ENCODE peak calls at places on chromosomes 2 and 18, in five cellular contexts. One of them, this sample, is unnamed.

GRCh38 chr2:47503481-47504070 is 100.6 kb downstream of the MSH2 start:
- DNase-seq in lower leg skin: peak
- DNase-seq in tibial nerve: no peak
- DNase-seq in IMR-90: no peak
- DNase-seq in breast epithelium: no peak
- DNase-seq in this sample: no peak

GRCh38 chr2:133711226-133711625 is 143.0 kb upstream of the NCKAP5 start:
- DNase-seq in lower leg skin: no peak
- DNase-seq in tibial nerve: no peak
- DNase-seq in IMR-90: no peak
- DNase-seq in breast epithelium: no peak
- DNase-seq in this sample: no peak

GRCh38 chr2:227370791-227371312 is 8.3 kb downstream of the TM4SF20 start:
- DNase-seq in lower leg skin: no peak
- DNase-seq in tibial nerve: no peak
- DNase-seq in IMR-90: peak
- DNase-seq in breast epithelium: no peak
- DNase-seq in this sample: no peak

GRCh38 chr2:119323459-119323858 is 43.2 kb downstream of the C2orf76 start:
- DNase-seq in lower leg skin: no peak
- DNase-seq in tibial nerve: no peak
- DNase-seq in IMR-90: no peak
- DNase-seq in breast epithelium: no peak
- DNase-seq in this sample: no peak

GRCh38 chr2:128372621-128373341 is 54.1 kb upstream of the HS6ST1 start:
- DNase-seq in lower leg skin: no peak
- DNase-seq in tibial nerve: no peak
- DNase-seq in IMR-90: no peak
- DNase-seq in breast epithelium: no peak
- DNase-seq in this sample: no peak

GRCh38 chr2:109120166-109120565 is 8.8 kb upstream of the SH3RF3 start:
- DNase-seq in lower leg skin: peak
- DNase-seq in tibial nerve: no peak
- DNase-seq in IMR-90: no peak
- DNase-seq in breast epithelium: no peak
- DNase-seq in this sample: no peak

GRCh38 chr2:157415632-157416101 is 28.2 kb downstream of the CYTIP start:
- DNase-seq in lower leg skin: no peak
- DNase-seq in tibial nerve: no peak
- DNase-seq in IMR-90: no peak
- DNase-seq in breast epithelium: no peak
- DNase-seq in this sample: no peak

GRCh38 chr2:156845806-156846558 is 409.8 kb downstream of the GPD2 start:
- DNase-seq in lower leg skin: no peak
- DNase-seq in tibial nerve: no peak
- DNase-seq in IMR-90: peak
- DNase-seq in breast epithelium: no peak
- DNase-seq in this sample: no peak

GRCh38 chr18:71077451-71077850 is 788.6 kb downstream of the SOCS6 start:
- DNase-seq in lower leg skin: no peak
- DNase-seq in tibial nerve: no peak
- DNase-seq in IMR-90: no peak
- DNase-seq in breast epithelium: no peak
- DNase-seq in this sample: no peak

GRCh38 chr2:203934711-203935438 is 1.7 kb upstream of the ICOS start:
- DNase-seq in lower leg skin: no peak
- DNase-seq in tibial nerve: no peak
- DNase-seq in IMR-90: no peak
- DNase-seq in breast epithelium: no peak
- DNase-seq in this sample: no peak

GRCh38 chr18:7608798-7609197 is 41.7 kb downstream of the PTPRM start:
- DNase-seq in lower leg skin: no peak
- DNase-seq in tibial nerve: no peak
- DNase-seq in IMR-90: peak
- DNase-seq in breast epithelium: no peak
- DNase-seq in this sample: no peak

GRCh38 chr2:165582863-165583506 is 113.5 kb downstream of the CSRNP3 start:
- DNase-seq in lower leg skin: no peak
- DNase-seq in tibial nerve: no peak
- DNase-seq in IMR-90: no peak
- DNase-seq in breast epithelium: peak
- DNase-seq in this sample: no peak

GRCh38 chr2:208280933-208281332 is 14.9 kb downstream of the PIKFYVE start:
- DNase-seq in lower leg skin: no peak
- DNase-seq in tibial nerve: no peak
- DNase-seq in IMR-90: peak
- DNase-seq in breast epithelium: no peak
- DNase-seq in this sample: no peak

GRCh38 chr18:62942578-62942977 is 227.2 kb downstream of the PHLPP1 start:
- DNase-seq in lower leg skin: no peak
- DNase-seq in tibial nerve: no peak
- DNase-seq in IMR-90: no peak
- DNase-seq in breast epithelium: no peak
- DNase-seq in this sample: no peak

GRCh38 chr2:121346886-121347285 is 61.9 kb upstream of the TFCP2L1 start:
- DNase-seq in lower leg skin: peak
- DNase-seq in tibial nerve: no peak
- DNase-seq in IMR-90: no peak
- DNase-seq in breast epithelium: no peak
- DNase-seq in this sample: no peak

GRCh38 chr18:46624127-46624526 is 32.9 kb downstream of the LOXHD1 start:
- DNase-seq in lower leg skin: peak
- DNase-seq in tibial nerve: no peak
- DNase-seq in IMR-90: no peak
- DNase-seq in breast epithelium: no peak
- DNase-seq in this sample: no peak

GRCh38 chr2:232973796-232974195 is 39.3 kb downstream of the NGEF start:
- DNase-seq in lower leg skin: peak
- DNase-seq in tibial nerve: no peak
- DNase-seq in IMR-90: no peak
- DNase-seq in breast epithelium: no peak
- DNase-seq in this sample: no peak

GRCh38 chr2:106104332-106105062 is 89.6 kb downstream of the UXS1 start:
- DNase-seq in lower leg skin: peak
- DNase-seq in tibial nerve: peak
- DNase-seq in IMR-90: peak
- DNase-seq in breast epithelium: peak
- DNase-seq in this sample: peak

GRCh38 chr2:1625281-1626001 is 118.9 kb downstream of the PXDN start:
- DNase-seq in lower leg skin: peak
- DNase-seq in tibial nerve: no peak
- DNase-seq in IMR-90: peak
- DNase-seq in breast epithelium: peak
- DNase-seq in this sample: peak

GRCh38 chr2:3634631-3635091 is 23.3 kb upstream of the ALLC start:
- DNase-seq in lower leg skin: peak
- DNase-seq in tibial nerve: no peak
- DNase-seq in IMR-90: no peak
- DNase-seq in breast epithelium: no peak
- DNase-seq in this sample: no peak

GRCh38 chr2:71620851-71621251 is 167.5 kb downstream of the DYSF start:
- DNase-seq in lower leg skin: peak
- DNase-seq in tibial nerve: no peak
- DNase-seq in IMR-90: no peak
- DNase-seq in breast epithelium: peak
- DNase-seq in this sample: no peak

GRCh38 chr2:164692114-164692513 is 70.8 kb upstream of the GRB14 start:
- DNase-seq in lower leg skin: no peak
- DNase-seq in tibial nerve: no peak
- DNase-seq in IMR-90: no peak
- DNase-seq in breast epithelium: no peak
- DNase-seq in this sample: no peak

DNA sequence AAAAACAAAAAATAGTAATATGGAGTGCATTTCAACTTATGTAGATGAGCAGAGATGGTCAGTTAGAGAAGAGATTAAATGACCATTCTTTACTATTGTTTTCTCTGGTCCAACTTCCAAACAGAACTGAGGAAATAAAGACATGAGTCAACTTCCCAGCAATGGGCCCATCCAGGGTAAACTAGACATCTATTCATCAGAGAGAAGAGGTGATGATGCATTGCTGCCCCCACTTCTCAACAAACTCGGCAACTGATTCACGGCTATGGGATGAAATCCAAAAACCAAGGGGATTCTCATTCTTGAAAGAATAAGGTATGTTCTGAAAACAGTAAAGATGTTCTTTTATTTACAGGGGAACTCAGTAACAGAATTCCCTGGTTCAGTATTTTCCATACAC is 190.7 kb downstream of the RDH14 start:
- DNase-seq in lower leg skin: no peak
- DNase-seq in tibial nerve: no peak
- DNase-seq in IMR-90: peak
- DNase-seq in breast epithelium: no peak
- DNase-seq in this sample: no peak
- TF ChIP-seq POLR2A in lower leg skin: no peak
- TF ChIP-seq POLR2A in tibial nerve: no peak
- TF ChIP-seq POLR2A in IMR-90: no peak
- TF ChIP-seq POLR2A in breast epithelium: no peak
- TF ChIP-seq POLR2A in this sample: no peak

GRCh38 chr2:64748561-64748960 is 94.8 kb upstream of the SERTAD2 start:
- DNase-seq in lower leg skin: no peak
- DNase-seq in tibial nerve: no peak
- DNase-seq in IMR-90: no peak
- DNase-seq in breast epithelium: no peak
- DNase-seq in this sample: no peak

GRCh38 chr2:64751286-64752260 is 97.9 kb upstream of the SERTAD2 start:
- DNase-seq in lower leg skin: peak
- DNase-seq in tibial nerve: peak
- DNase-seq in IMR-90: peak
- DNase-seq in breast epithelium: no peak
- DNase-seq in this sample: peak

GRCh38 chr2:64750001-64750816 is 96.5 kb upstream of the SERTAD2 start:
- DNase-seq in lower leg skin: peak
- DNase-seq in tibial nerve: peak
- DNase-seq in IMR-90: peak
- DNase-seq in breast epithelium: peak
- DNase-seq in this sample: peak

GRCh38 chr2:64749446-64749845 is 95.7 kb upstream of the SERTAD2 start:
- DNase-seq in lower leg skin: no peak
- DNase-seq in tibial nerve: no peak
- DNase-seq in IMR-90: no peak
- DNase-seq in breast epithelium: no peak
- DNase-seq in this sample: no peak

DNA sequence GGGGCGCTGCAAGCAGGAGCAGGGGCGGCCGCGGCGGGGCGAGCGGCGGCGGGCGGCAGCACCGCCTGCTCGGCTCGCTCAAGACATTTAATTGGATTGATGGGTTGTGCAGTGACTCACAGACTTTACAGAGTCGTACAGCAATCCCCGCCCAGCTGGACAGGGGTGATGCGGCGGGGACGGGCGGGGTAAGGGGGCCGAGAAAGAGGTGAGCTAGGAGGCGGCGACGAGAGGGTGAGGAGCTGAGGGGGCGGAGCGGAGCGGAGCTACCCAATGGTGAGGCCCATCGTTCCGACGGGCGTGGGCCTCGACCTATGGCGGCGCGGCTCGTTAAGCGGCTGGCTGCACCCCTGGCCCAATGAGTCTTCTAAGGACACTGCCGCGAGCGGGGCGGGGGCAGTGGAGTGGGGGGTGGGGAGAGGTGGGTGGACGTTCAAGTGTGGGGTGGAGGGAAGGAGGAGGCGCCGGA is 97.1 kb upstream of the SERTAD2 start:
- DNase-seq in lower leg skin: peak
- DNase-seq in tibial nerve: no peak
- DNase-seq in IMR-90: peak
- DNase-seq in breast epithelium: peak
- DNase-seq in this sample: no peak
- TF ChIP-seq POLR2A in lower leg skin: peak
- TF ChIP-seq POLR2A in tibial nerve: peak
- TF ChIP-seq POLR2A in IMR-90: peak
- TF ChIP-seq POLR2A in breast epithelium: peak
- TF ChIP-seq POLR2A in this sample: peak

GRCh38 chr2:217939220-217939619 is 63.6 kb downstream of the TNS1 start:
- DNase-seq in lower leg skin: no peak
- DNase-seq in tibial nerve: no peak
- DNase-seq in IMR-90: no peak
- DNase-seq in breast epithelium: no peak
- DNase-seq in this sample: no peak

GRCh38 chr2:217938038-217938437 is 64.8 kb downstream of the TNS1 start:
- DNase-seq in lower leg skin: no peak
- DNase-seq in tibial nerve: no peak
- DNase-seq in IMR-90: no peak
- DNase-seq in breast epithelium: no peak
- DNase-seq in this sample: no peak

GRCh38 chr2:217940261-217941220 is 62.3 kb downstream of the TNS1 start:
- DNase-seq in lower leg skin: no peak
- DNase-seq in tibial nerve: no peak
- DNase-seq in IMR-90: no peak
- DNase-seq in breast epithelium: no peak
- DNase-seq in this sample: no peak

GRCh38 chr2:217941339-217941738 is 61.5 kb downstream of the TNS1 start:
- DNase-seq in lower leg skin: no peak
- DNase-seq in tibial nerve: no peak
- DNase-seq in IMR-90: no peak
- DNase-seq in breast epithelium: no peak
- DNase-seq in this sample: no peak

DNA sequence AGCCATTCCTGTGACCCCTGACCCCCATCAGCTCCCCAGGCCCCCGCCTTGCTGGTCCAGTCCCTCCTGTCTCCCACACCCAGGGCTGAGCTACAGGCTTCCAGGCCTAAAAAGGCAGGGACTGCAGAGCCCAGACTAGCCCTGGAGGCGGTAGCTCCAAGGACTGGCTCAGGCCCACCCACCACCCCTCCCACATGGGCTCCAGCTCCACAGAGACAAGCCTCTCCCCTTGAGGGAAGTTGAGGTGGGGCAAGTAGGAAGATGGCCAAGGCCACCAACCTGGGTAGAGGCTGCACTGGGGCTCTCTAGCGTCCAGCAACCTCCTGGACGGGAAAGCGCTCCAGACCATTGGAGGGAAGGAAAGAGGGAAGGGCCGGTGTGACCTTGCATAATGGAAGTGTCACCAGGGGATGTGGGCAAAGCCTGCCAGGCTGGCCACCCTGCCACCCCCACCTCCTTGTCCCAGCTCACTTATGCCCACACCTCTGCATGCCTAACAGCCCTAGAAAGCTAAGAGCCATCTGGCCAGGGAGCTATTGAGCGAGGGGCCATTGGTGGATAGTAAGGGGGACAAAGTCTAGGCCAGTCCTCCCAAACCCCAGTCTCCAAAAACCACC is 63.1 kb downstream of the TNS1 start:
- DNase-seq in lower leg skin: no peak
- DNase-seq in tibial nerve: no peak
- DNase-seq in IMR-90: no peak
- DNase-seq in breast epithelium: no peak
- DNase-seq in this sample: no peak
- TF ChIP-seq POLR2A in lower leg skin: no peak
- TF ChIP-seq POLR2A in tibial nerve: no peak
- TF ChIP-seq POLR2A in IMR-90: no peak
- TF ChIP-seq POLR2A in breast epithelium: no peak
- TF ChIP-seq POLR2A in this sample: no peak

DNA sequence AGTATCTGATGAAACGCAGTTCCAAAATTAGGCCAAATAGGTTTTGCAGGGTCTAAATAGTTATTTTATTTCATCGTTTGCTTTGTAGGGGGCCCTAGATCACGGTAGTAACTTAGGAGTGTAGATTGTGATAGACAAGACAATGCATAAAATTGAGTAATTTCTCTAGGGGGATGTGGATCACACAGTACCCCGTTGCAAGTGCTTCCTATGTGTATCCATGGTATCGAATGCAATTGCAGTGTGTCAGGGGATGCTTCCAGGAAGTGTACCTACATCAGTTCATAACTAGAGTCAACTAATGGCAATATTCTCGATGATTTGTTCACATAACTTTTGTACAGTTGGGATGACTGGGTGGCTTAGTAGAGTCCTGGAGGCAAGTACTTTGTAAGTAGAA is 884 bp downstream of the SSB start:
- DNase-seq in lower leg skin: no peak
- DNase-seq in tibial nerve: no peak
- DNase-seq in IMR-90: peak
- DNase-seq in breast epithelium: no peak
- DNase-seq in this sample: no peak
- TF ChIP-seq POLR2A in lower leg skin: no peak
- TF ChIP-seq POLR2A in tibial nerve: no peak
- TF ChIP-seq POLR2A in IMR-90: no peak
- TF ChIP-seq POLR2A in breast epithelium: no peak
- TF ChIP-seq POLR2A in this sample: no peak

This sample was measured in H54.